ENCODE peak calls at places on chromosomes 4 and X, in four cellular contexts. I is Peyer's patch; J is upper lobe of right lung; A is CD8-positive, alpha-beta T cell. H is an unnamed sample. For H3K36me3, the result is how much of the 10 kb centered on the place peaks cover.

GRCh38 chrX:106177106-106177981 is 9.2 kb downstream of the PWWP3B start:
- DNase-seq in I (no peak), J (peak), A (no peak), H (no peak)

GRCh38 chr4:189656551-189657165 is 284.0 kb upstream of the FRG1 start:
- DNase-seq in I (no peak), J (no peak), A (no peak), H (no peak)

GRCh38 chr4:78379991-78380739 is 171.4 kb upstream of the ANXA3 start:
- DNase-seq in I (no peak), J (no peak), A (no peak), H (no peak)

GRCh38 chrX:11460347-11460746 is 167.1 kb downstream of the AMELX start:
- DNase-seq in I (no peak), J (no peak), A (no peak), H (no peak)

GRCh38 chrX:1453951-1454785 is 1.5 kb upstream of the ASMTL start:
- DNase-seq in I (peak), J (peak), A (peak), H (peak)

GRCh38 chr4:122921971-122922876 is at the start of gene NUDT6:
- DNase-seq in I (peak), J (peak), A (peak), H (peak)

GRCh38 chr4:183256756-183257385 is 63.2 kb downstream of the CLDN22 start:
- DNase-seq in I (peak), J (peak), A (peak), H (peak)

GRCh38 chrX:76279007-76279406 is 106.1 kb downstream of the PBDC1 start:
- DNase-seq in I (no peak), J (no peak), A (peak), H (peak)

GRCh38 chr4:66123195-66123594 is 452.9 kb upstream of the EPHA5 start:
- DNase-seq in I (no peak), J (no peak), A (no peak), H (no peak)

GRCh38 chr4:90030953-90031352 is 96.2 kb upstream of the CCSER1 start:
- DNase-seq in I (no peak), J (no peak), A (no peak), H (no peak)

GRCh38 chr4:143403551-143403816 is 66.8 kb downstream of the GAB1 start:
- DNase-seq in I (no peak), J (no peak), A (no peak), H (no peak)

GRCh38 chrX:88135735-88136134 is 611.3 kb upstream of the CPXCR1 start:
- DNase-seq in I (no peak), J (no peak), A (no peak), H (no peak)

GRCh38 chr4:184056877-184057276 is 151.8 kb downstream of the STOX2 start:
- DNase-seq in I (no peak), J (no peak), A (no peak), H (no peak)

GRCh38 chr4:143369556-143369955 is 32.9 kb downstream of the GAB1 start:
- DNase-seq in I (no peak), J (no peak), A (no peak), H (no peak)

GRCh38 chr4:128608006-128608405 is 201.5 kb upstream of the JADE1 start:
- DNase-seq in I (no peak), J (no peak), A (no peak), H (no peak)

GRCh38 chr4:125781656-125782055 is 466.9 kb downstream of the FAT4 start:
- DNase-seq in I (no peak), J (no peak), A (no peak), H (no peak)

GRCh38 chr4:94507708-94508107 is 56.0 kb downstream of the PDLIM5 start:
- DNase-seq in I (no peak), J (no peak), A (no peak), H (no peak)

GRCh38 chrX:41036668-41037326 is 48.4 kb upstream of the USP9X start:
- DNase-seq in I (no peak), J (no peak), A (no peak), H (no peak)

GRCh38 chrX:75596178-75596577 is 73.3 kb upstream of the ZDHHC15 start:
- DNase-seq in I (no peak), J (no peak), A (no peak), H (no peak)

GRCh38 chr4:175238827-175239517 is 320.8 kb downstream of the ADAM29 start:
- DNase-seq in I (no peak), J (no peak), A (no peak), H (no peak)

GRCh38 chr4:184748251-184748652 is 14.4 kb upstream of the CENPU start:
- DNase-seq in I (no peak), J (peak), A (no peak), H (no peak)

GRCh38 chrX:47413179-47413594 is 42.8 kb downstream of the ZNF157 start:
- DNase-seq in I (no peak), J (no peak), A (no peak), H (peak)

GRCh38 chrX:67693928-67694327 is 150.1 kb downstream of the AR start:
- DNase-seq in I (no peak), J (no peak), A (no peak), H (no peak)

GRCh38 chr4:119118397-119118796 is 17.2 kb upstream of the MYOZ2 start:
- DNase-seq in I (no peak), J (no peak), A (no peak), H (no peak)

GRCh38 chr4:187576751-187577150 is 418.8 kb upstream of the ZFP42 start:
- DNase-seq in I (no peak), J (no peak), A (no peak), H (no peak)

GRCh38 chr4:15870921-15871664 is 67.4 kb downstream of the FGFBP1 start:
- DNase-seq in I (no peak), J (no peak), A (no peak), H (no peak)

GRCh38 chr4:66575024-66575696 is 904.9 kb upstream of the EPHA5 start:
- DNase-seq in I (peak), J (no peak), A (no peak), H (no peak)

GRCh38 chrX:24692305-24692704 is 1.4 kb upstream of the POLA1 start:
- DNase-seq in I (no peak), J (no peak), A (no peak), H (no peak)

GRCh38 chr4:96736352-96736889 is 896.5 kb downstream of the PDHA2 start:
- DNase-seq in I (no peak), J (no peak), A (no peak), H (no peak)

GRCh38 chr4:152591361-152591760 is 55.5 kb upstream of the FBXW7 start:
- DNase-seq in I (peak), J (peak), A (peak), H (no peak)

GRCh38 chr4:1834047-1834769 is 21.7 kb downstream of the LETM1 start:
- DNase-seq in I (no peak), J (no peak), A (no peak), H (no peak)

GRCh38 chr4:15654556-15655222 is 468 bp downstream of the FBXL5 start:
- DNase-seq in I (peak), J (peak), A (peak), H (peak)

GRCh38 chr4:25769251-25769650 is 93.5 kb downstream of the SEL1L3 start:
- DNase-seq in I (no peak), J (no peak), A (no peak), H (no peak)

GRCh38 chr4:57074753-57075152 is 35.4 kb downstream of the IGFBP7 start:
- DNase-seq in I (no peak), J (no peak), A (no peak), H (no peak)

GRCh38 chr4:137310156-137310555 is 222.1 kb downstream of the PCDH18 start:
- DNase-seq in I (no peak), J (no peak), A (no peak), H (no peak)

GRCh38 chrX:47633671-47634590 is 4.2 kb upstream of the CFP start:
- DNase-seq in I (no peak), J (no peak), A (no peak), H (no peak)

GRCh38 chrX:148310402-148311200 is 189.8 kb upstream of the AFF2 start:
- DNase-seq in I (no peak), J (no peak), A (peak), H (peak)

GRCh38 chrX:40031861-40032422 is 65.8 kb downstream of the BCOR start:
- DNase-seq in I (no peak), J (no peak), A (no peak), H (no peak)

GRCh38 chr4:161583549-161583948 is 580.3 kb downstream of the FSTL5 start:
- DNase-seq in I (no peak), J (no peak), A (no peak), H (no peak)

GRCh38 chr4:161585011-161585410 is 578.8 kb downstream of the FSTL5 start:
- DNase-seq in I (no peak), J (no peak), A (no peak), H (no peak)

GRCh38 chr4:161577604-161578301 is 586.0 kb downstream of the FSTL5 start:
- DNase-seq in I (no peak), J (no peak), A (no peak), H (no peak)

GRCh38 chr4:161581262-161581661 is 582.5 kb downstream of the FSTL5 start:
- DNase-seq in I (no peak), J (no peak), A (no peak), H (no peak)
- H3K36me3 ChIP-seq in I (under half), J (under half), A (under half), H (under half)

DNA sequence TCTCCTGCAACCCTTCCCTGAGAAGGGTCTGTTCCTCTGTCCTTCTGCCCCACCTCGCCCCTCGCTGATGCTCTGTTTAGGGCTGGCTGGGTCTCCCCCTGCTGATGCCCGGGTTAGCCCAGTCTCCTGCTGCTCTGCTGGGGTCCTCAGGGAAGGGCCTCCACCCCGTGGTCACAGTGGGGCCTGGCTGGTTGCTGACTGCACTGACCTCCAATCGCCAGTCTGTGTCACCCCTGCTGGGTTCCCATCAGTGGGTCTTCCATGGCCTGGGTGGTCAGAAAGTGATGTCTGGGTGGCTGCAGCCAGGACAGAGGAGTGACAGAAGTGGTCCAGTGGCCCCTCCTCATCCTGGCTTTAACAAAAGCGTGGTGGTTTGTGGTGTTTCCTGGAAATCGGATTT is 44.7 kb downstream of the EVC start:
- DNase-seq in I (no peak), J (peak), A (no peak), H (no peak)
- H3K36me3 ChIP-seq in I (under half), J (under half), A (under half), H (under half)

GRCh38 chrX:45806410-45807121 is 605.9 kb upstream of the DIPK2B start:
- DNase-seq in I (no peak), J (no peak), A (peak), H (peak)

GRCh38 chrX:45807572-45808425 is 607.1 kb upstream of the DIPK2B start:
- DNase-seq in I (no peak), J (no peak), A (no peak), H (peak)

GRCh38 chrX:45799576-45799975 is 598.9 kb upstream of the DIPK2B start:
- DNase-seq in I (no peak), J (no peak), A (no peak), H (no peak)

GRCh38 chrX:45801554-45801953 is 600.9 kb upstream of the DIPK2B start:
- DNase-seq in I (no peak), J (no peak), A (no peak), H (no peak)

GRCh38 chrX:45803383-45803921 is 602.8 kb upstream of the DIPK2B start:
- DNase-seq in I (no peak), J (no peak), A (no peak), H (no peak)
- H3K36me3 ChIP-seq in I (under half), J (under half), A (under half), H (under half)

DNA sequence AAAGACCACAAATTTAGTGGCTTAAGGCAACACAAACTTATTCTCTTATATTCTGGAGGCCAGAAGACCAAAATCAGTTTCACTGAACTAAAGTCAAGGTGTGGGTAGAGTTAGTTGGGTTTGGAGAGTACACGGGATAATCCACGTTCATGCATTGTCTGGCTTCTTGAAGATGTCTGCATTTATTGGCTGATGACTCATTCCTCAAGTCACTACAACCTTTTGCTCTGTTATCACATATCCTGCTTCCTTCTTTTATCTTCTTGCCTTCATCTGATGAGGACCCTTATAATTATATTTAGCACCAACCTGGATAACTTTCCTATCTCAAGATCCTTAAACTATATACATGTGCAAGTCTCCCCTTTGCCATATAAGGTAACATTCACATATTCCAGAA is 590.0 kb downstream of the FSTL5 start:
- DNase-seq in I (no peak), J (no peak), A (no peak), H (no peak)
- H3K36me3 ChIP-seq in I (under half), J (under half), A (under half), H (under half)

GRCh38 chr4:103086565-103086964 is 10.0 kb upstream of the SLC9B2 start:
- DNase-seq in I (no peak), J (no peak), A (no peak), H (no peak)
- H3K36me3 ChIP-seq in I (under half), J (half or more), A (under half), H (under half)

GRCh38 chr4:8385611-8386010 is 54.9 kb downstream of the ACOX3 start:
- DNase-seq in I (no peak), J (no peak), A (no peak), H (no peak)
- H3K36me3 ChIP-seq in I (under half), J (under half), A (under half), H (under half)

DNA sequence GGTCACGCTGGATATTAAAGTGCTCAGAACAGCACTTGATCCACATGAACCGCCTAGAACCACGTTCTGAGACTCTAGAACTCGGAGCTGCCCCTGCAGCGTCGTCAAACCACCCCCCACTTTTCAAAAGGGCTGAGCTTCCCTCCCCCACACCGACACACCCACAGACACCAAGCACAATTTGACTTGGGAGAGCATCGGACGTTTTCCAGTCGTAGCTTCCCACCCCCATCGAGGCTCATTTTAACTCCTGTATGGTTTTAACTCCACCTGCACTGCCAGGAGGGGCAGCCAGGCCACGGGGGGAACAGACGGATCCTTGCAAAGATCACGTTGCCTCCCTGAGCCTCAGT is 26.3 kb downstream of the PPP2R2C start:
- DNase-seq in I (peak), J (no peak), A (no peak), H (no peak)
- H3K36me3 ChIP-seq in I (under half), J (under half), A (under half), H (under half)

GRCh38 chr4:40828661-40829060 is 78.9 kb downstream of the NSUN7 start:
- DNase-seq in I (no peak), J (no peak), A (no peak), H (no peak)
- H3K36me3 ChIP-seq in I (under half), J (under half), A (under half), H (under half)